ENCODE peak calls at places on chromosomes 5 and 9, in nine cellular contexts. W is HCT116, D is OCI-LY7, Q is SK-N-SH, F is GM23248, C is hepatocyte, O is GM23338, M is PC-9, E is Karpas-422. G is an unnamed sample.

GRCh38 chr9:16143947-16144890 is 591.4 kb downstream of the CCDC171 start:
- DNase-seq in E (no peak), F (no peak), D (no peak), C (no peak), M (no peak), Q (no peak), O (no peak), W (no peak), G (no peak)

GRCh38 chr5:179273074-179273435 is 72.2 kb downstream of the ADAMTS2 start:
- DNase-seq in Q (no peak), W (no peak), M (no peak), F (no peak), D (no peak), O (no peak), E (no peak), C (no peak), G (no peak)

GRCh38 chr9:89523948-89524347 is 26.0 kb upstream of the SEMA4D start:
- DNase-seq in W (no peak), C (no peak), M (no peak), Q (no peak), O (no peak), D (no peak), E (no peak), F (no peak), G (no peak)

GRCh38 chr9:133714606-133715294 is 23.4 kb downstream of the SARDH start:
- DNase-seq in C (peak; percentile 78), Q (peak; percentile 59), E (no peak), M (peak; percentile 70), F (no peak), O (no peak), D (no peak), W (no peak), G (peak; percentile 8)

GRCh38 chr5:138643040-138643791 is 68.0 kb upstream of the HSPA9 start:
- DNase-seq in F (peak; percentile 3), W (no peak), O (no peak), M (no peak), D (no peak), Q (no peak), E (no peak), C (no peak), G (no peak)

GRCh38 chr9:94681508-94681907 is 42.2 kb upstream of the FBP1 start:
- DNase-seq in O (peak; percentile 80), W (peak; percentile 54), M (peak; percentile 59), Q (peak; percentile 87), F (peak; percentile 95), C (peak; percentile 85), D (peak; percentile 74), E (peak; percentile 79), G (peak; percentile 68)

GRCh38 chr9:68653141-68653595 is 51.9 kb upstream of the PIP5K1B start:
- DNase-seq in E (no peak), C (no peak), D (no peak), W (no peak), M (no peak), O (no peak), F (no peak), Q (no peak), G (no peak)

GRCh38 chr5:139147743-139148079 is 50.5 kb downstream of the SIL1 start:
- DNase-seq in M (peak; percentile 3), W (no peak), O (no peak), C (peak; percentile 33), E (no peak), D (no peak), Q (peak; percentile 65), F (peak; percentile 77), G (no peak)

GRCh38 chr9:81597749-81598497 is 91.4 kb downstream of the TLE1 start:
- DNase-seq in M (no peak), O (no peak), F (no peak), Q (no peak), W (no peak), C (no peak), E (no peak), D (no peak), G (no peak)

GRCh38 chr9:93963969-93964368 is 8.8 kb upstream of the BARX1 start:
- DNase-seq in E (no peak), Q (no peak), F (no peak), W (no peak), D (no peak), O (no peak), C (no peak), M (no peak), G (no peak)

GRCh38 chr5:174418809-174419522 is 305.4 kb upstream of the MSX2 start:
- DNase-seq in Q (peak; percentile 39), W (peak; percentile 15), C (peak; percentile 68), E (no peak), F (peak; percentile 6), O (peak; percentile 78), D (no peak), M (no peak), G (no peak)

GRCh38 chr5:120062515-120062917 is 401.6 kb upstream of the PRR16 start:
- DNase-seq in O (peak; percentile 4), W (no peak), C (no peak), F (peak; percentile 31), M (peak; percentile 6), Q (no peak), D (no peak), E (no peak), G (peak; percentile 13)

GRCh38 chr9:134787601-134788531 is 92.7 kb upstream of the FCN2 start:
- DNase-seq in O (no peak), W (no peak), Q (no peak), F (no peak), C (no peak), M (no peak), D (no peak), E (no peak), G (no peak)

GRCh38 chr9:36006541-36006940 is 30.2 kb upstream of the RECK start:
- DNase-seq in O (no peak), Q (no peak), F (no peak), W (no peak), C (peak; percentile 45), D (peak; percentile 18), M (no peak), E (no peak), G (no peak)

GRCh38 chr5:173178369-173178910 is 34.1 kb downstream of the BNIP1 start:
- DNase-seq in F (no peak), M (no peak), C (no peak), W (no peak), E (no peak), O (no peak), D (no peak), Q (no peak), G (no peak)

GRCh38 chr9:27369591-27369990 is 72.6 kb upstream of the EQTN start:
- DNase-seq in E (peak; percentile 78), C (no peak), O (peak; percentile 28), F (no peak), Q (no peak), W (no peak), M (no peak), D (no peak), G (no peak)

GRCh38 chr9:69040646-69041045 is 5.1 kb downstream of the FXN start:
- DNase-seq in M (no peak), Q (no peak), W (no peak), E (no peak), D (no peak), O (no peak), C (no peak), F (no peak), G (no peak)

GRCh38 chr5:178793156-178793555 is 62.7 kb upstream of the ZNF354A start:
- DNase-seq in D (peak; percentile 35), W (peak; percentile 16), E (peak; percentile 71), F (no peak), O (peak; percentile 90), Q (peak; percentile 71), C (peak; percentile 39), M (peak; percentile 19), G (peak; percentile 63)

DNA sequence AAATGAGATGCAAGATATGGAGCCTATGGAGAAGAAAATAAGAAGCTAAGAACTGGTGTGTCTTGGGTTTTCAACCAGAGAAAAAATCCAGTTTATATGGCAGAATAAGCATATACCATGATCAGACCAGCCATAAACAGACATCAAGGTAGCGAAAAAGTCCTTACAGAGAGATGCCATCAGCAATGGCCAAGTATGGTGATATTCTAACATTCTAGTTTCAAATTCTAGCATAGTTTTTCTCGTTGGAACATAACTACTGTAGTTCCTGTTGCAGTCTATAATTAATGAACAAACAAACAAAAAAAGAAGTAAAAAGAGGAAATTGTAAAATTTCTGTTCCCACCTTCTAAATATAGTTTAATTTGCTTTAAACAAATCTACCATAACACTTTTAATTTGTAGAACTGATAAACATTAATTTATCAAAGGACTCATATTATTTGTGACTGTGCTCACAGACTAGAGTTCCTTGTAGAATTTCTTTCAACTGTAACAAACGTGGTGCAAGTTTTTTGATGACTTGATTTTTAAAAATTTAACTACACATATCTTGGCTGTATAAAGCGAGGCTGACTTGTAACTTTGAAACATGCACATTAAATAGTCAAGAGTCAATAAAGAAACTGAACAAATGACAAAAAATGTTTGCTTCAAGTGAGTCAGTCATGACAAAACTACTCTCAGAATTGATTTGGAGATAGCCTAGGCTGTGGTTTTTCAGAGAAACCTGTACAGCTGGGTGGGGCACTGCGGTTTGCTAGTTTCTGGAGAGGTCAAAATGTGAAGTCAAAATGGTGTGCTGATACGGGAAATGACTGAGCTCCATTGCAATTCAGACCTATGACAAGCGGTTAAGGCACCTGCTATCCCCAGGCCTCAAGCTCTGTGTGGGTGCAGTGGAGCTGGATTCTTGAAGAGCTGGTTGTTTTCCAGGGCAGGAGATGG is 10.1 kb upstream of the CD180 start:
- DNase-seq in Q (no peak), M (peak; percentile 85), W (peak; percentile 82), E (peak; percentile 73), C (peak; percentile 58), O (no peak), D (peak; percentile 88), F (peak; percentile 33), G (peak; percentile 97)
- H3K4me1 ChIP-seq in Q (peaks cover 20% of the 10 kb centered on the region), M (peaks cover 46% of the 10 kb centered on the region), W (peaks cover 2% of the 10 kb centered on the region), E (peaks cover 79% of the 10 kb centered on the region), C (peaks cover 5% of the 10 kb centered on the region), O (no peaks in the 10 kb centered on the region), D (peaks cover 80% of the 10 kb centered on the region), F (peaks cover 4% of the 10 kb centered on the region), G (peaks cover 40% of the 10 kb centered on the region)

GRCh38 chr9:92059045-92059444 is 56.2 kb downstream of the SPTLC1 start:
- DNase-seq in C (no peak), F (no peak), M (no peak), W (no peak), O (no peak), D (no peak), Q (no peak), E (no peak), G (no peak)
- H3K9me2 ChIP-seq in C (no peaks in the 10 kb centered on the region), F (no peaks in the 10 kb centered on the region), M (no peaks in the 10 kb centered on the region), W (no peaks in the 10 kb centered on the region), O (no peaks in the 10 kb centered on the region), D (no peaks in the 10 kb centered on the region), Q (no peaks in the 10 kb centered on the region), E (no peaks in the 10 kb centered on the region), G (no peaks in the 10 kb centered on the region)

GRCh38 chr5:136192526-136193395 is at the start of gene SMIM32:
- DNase-seq in Q (peak; percentile 76), M (no peak), E (no peak), O (peak; percentile 64), D (no peak), F (peak; percentile 44), W (no peak), C (peak; percentile 62), G (no peak)
- H3K4me1 ChIP-seq in Q (peaks cover 6% of the 10 kb centered on the region), M (peaks cover 5% of the 10 kb centered on the region), E (no peaks in the 10 kb centered on the region), O (peaks cover 7% of the 10 kb centered on the region), D (no peaks in the 10 kb centered on the region), F (no peaks in the 10 kb centered on the region), W (no peaks in the 10 kb centered on the region), C (peaks cover 24% of the 10 kb centered on the region), G (no peaks in the 10 kb centered on the region)

DNA sequence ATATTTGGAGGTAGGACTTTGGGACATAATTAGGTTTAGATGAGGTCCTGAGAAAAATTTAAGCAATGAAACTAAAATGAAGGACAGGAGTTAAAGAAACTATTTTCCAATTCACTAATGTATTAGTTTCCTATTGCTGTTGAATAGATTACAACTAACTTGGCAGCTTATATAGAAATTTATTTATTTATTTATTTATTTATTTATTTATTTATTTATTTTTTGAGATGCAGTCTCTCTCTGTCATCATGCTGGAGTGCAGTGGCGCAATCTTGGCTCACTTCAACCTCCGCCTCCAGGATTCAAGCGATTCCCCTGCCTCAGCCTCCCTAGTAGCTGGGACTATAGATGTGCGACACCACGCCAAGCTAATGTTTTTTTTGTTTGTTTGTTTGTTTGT is 182.4 kb upstream of the ADCY2 start:
- DNase-seq in C (no peak), M (no peak), F (no peak), W (no peak), Q (no peak), O (no peak), E (no peak), D (no peak), G (no peak)
- H3K9me2 ChIP-seq in C (no peaks in the 10 kb centered on the region), M (peaks cover 5% of the 10 kb centered on the region), F (no peaks in the 10 kb centered on the region), W (no peaks in the 10 kb centered on the region), Q (no peaks in the 10 kb centered on the region), O (peaks cover 5% of the 10 kb centered on the region), E (no peaks in the 10 kb centered on the region), D (no peaks in the 10 kb centered on the region), G (no peaks in the 10 kb centered on the region)